ENCODE peak calls at places on chromosomes 7 and 10, in eight cellular contexts. H, F, N, B, T, M, Z and V are unnamed samples.

GRCh38 chr7:43868181-43868580 is 1.1 kb downstream of the MRPS24 start:
- DNase-seq in H (no peak), F (no peak), N (no peak), B (no peak), T (no peak), M (no peak), Z (no peak), V (no peak)

GRCh38 chr7:1705339-1705738 is 35.3 kb downstream of the ELFN1 start:
- DNase-seq in H (no peak), F (no peak), N (no peak), B (no peak), T (no peak), M (no peak), Z (no peak), V (no peak)

GRCh38 chr10:97570146-97570788 is 2.3 kb upstream of the ANKRD2 start:
- DNase-seq in H (no peak), F (no peak), N (no peak), B (no peak), T (no peak), M (no peak), Z (no peak), V (no peak)

GRCh38 chr7:16883918-16884317 is 2.1 kb upstream of the AGR3 start:
- DNase-seq in H (no peak), F (no peak), N (no peak), B (peak), T (no peak), M (no peak), Z (no peak), V (no peak)

GRCh38 chr7:590731-591551 is 71.3 kb upstream of the PDGFA start:
- DNase-seq in H (no peak), F (no peak), N (no peak), B (no peak), T (no peak), M (no peak), Z (no peak), V (no peak)

GRCh38 chr7:112453505-112454171 is 3.4 kb downstream of the IFRD1 start:
- DNase-seq in H (no peak), F (no peak), N (peak), B (no peak), T (no peak), M (no peak), Z (no peak), V (no peak)

GRCh38 chr10:29795856-29796255 is 161.1 kb upstream of the SVIL start:
- DNase-seq in H (no peak), F (no peak), N (peak), B (no peak), T (no peak), M (no peak), Z (no peak), V (no peak)

GRCh38 chr7:97174308-97174707 is 56.8 kb downstream of the SDHAF3 start:
- DNase-seq in H (no peak), F (no peak), N (peak), B (no peak), T (no peak), M (no peak), Z (no peak), V (no peak)

GRCh38 chr10:78950656-78951587 is 117.8 kb upstream of the ZMIZ1 start:
- DNase-seq in H (no peak), F (no peak), N (no peak), B (no peak), T (no peak), M (no peak), Z (no peak), V (no peak)

GRCh38 chr10:101631821-101632475 is 43.8 kb downstream of the DPCD start:
- DNase-seq in H (no peak), F (no peak), N (no peak), B (no peak), T (no peak), M (no peak), Z (no peak), V (no peak)

GRCh38 chr10:3785849-3786290 is 861 bp upstream of the KLF6 start:
- DNase-seq in H (no peak), F (peak), N (peak), B (peak), T (no peak), M (peak), Z (peak), V (no peak)

GRCh38 chr7:159065151-159065550 is 79.5 kb downstream of the VIPR2 start:
- DNase-seq in H (no peak), F (no peak), N (no peak), B (no peak), T (no peak), M (no peak), Z (no peak), V (no peak)

GRCh38 chr7:142718314-142718713 is 31.0 kb upstream of the PRSS1 start:
- DNase-seq in H (no peak), F (no peak), N (no peak), B (no peak), T (no peak), M (no peak), Z (no peak), V (no peak)

GRCh38 chr7:151117565-151117964 is 31.3 kb downstream of the AGAP3 start:
- DNase-seq in H (peak), F (no peak), N (no peak), B (no peak), T (no peak), M (no peak), Z (no peak), V (no peak)

GRCh38 chr10:91298224-91298862 is 77.9 kb downstream of the PCGF5 start:
- DNase-seq in H (peak), F (peak), N (peak), B (peak), T (peak), M (peak), Z (peak), V (peak)

GRCh38 chr7:28105234-28105633 is 75.4 kb downstream of the JAZF1 start:
- DNase-seq in H (no peak), F (no peak), N (no peak), B (no peak), T (no peak), M (no peak), Z (no peak), V (no peak)

GRCh38 chr10:112789248-112789647 is 160.8 kb upstream of the TCF7L2 start:
- DNase-seq in H (no peak), F (no peak), N (peak), B (no peak), T (no peak), M (no peak), Z (no peak), V (no peak)

GRCh38 chr7:55657654-55658053 is 85.4 kb upstream of the VOPP1 start:
- DNase-seq in H (no peak), F (no peak), N (no peak), B (no peak), T (no peak), M (no peak), Z (no peak), V (no peak)

GRCh38 chr10:31606841-31607240 is 287.8 kb downstream of the ZEB1 start:
- DNase-seq in H (no peak), F (no peak), N (no peak), B (no peak), T (no peak), M (no peak), Z (no peak), V (no peak)

GRCh38 chr7:2939193-2939885 is 95.2 kb upstream of the GNA12 start:
- DNase-seq in H (no peak), F (no peak), N (peak), B (no peak), T (no peak), M (no peak), Z (no peak), V (no peak)

GRCh38 chr10:67669978-67670377 is 26.0 kb downstream of the CTNNA3 start:
- DNase-seq in H (no peak), F (no peak), N (no peak), B (no peak), T (no peak), M (no peak), Z (no peak), V (no peak)

GRCh38 chr10:66678521-66678920 is 247.3 kb upstream of the LRRTM3 start:
- DNase-seq in H (no peak), F (no peak), N (no peak), B (no peak), T (no peak), M (no peak), Z (no peak), V (no peak)

GRCh38 chr7:78020131-78020873 is 221.7 kb downstream of the PHTF2 start:
- DNase-seq in H (peak), F (peak), N (peak), B (peak), T (peak), M (peak), Z (peak), V (peak)

GRCh38 chr7:128872394-128872824 is 9.8 kb downstream of the ATP6V1F start:
- DNase-seq in H (no peak), F (no peak), N (no peak), B (no peak), T (no peak), M (no peak), Z (no peak), V (peak)

DNA sequence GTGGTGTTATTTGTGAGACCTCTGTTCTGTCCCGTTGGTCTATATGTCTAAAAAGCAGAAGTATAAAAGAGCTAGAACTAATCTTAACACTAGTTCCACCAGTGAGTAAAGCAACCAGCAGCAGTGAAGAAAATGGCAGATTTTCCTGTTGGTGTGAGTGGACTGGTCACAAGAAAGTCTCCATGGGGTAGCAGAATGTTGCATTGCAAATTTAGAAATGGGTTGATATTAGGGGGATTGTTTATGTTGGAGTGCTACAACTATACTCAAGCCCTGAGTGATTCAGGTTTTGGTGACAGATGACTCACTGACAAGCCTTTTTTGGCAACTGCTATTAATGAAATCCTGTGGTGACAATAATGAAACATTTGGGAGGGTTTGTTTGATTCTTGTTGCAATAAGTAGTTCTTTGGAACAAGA is 5.6 kb downstream of the AVL9 start:
- DNase-seq in H (no peak), F (no peak), N (peak), B (peak), T (no peak), M (no peak), Z (no peak), V (no peak)
- H3K27ac ChIP-seq in H (no peak), F (no peak), N (peak), B (peak), T (peak), M (no peak), Z (no peak), V (peak)

DNA sequence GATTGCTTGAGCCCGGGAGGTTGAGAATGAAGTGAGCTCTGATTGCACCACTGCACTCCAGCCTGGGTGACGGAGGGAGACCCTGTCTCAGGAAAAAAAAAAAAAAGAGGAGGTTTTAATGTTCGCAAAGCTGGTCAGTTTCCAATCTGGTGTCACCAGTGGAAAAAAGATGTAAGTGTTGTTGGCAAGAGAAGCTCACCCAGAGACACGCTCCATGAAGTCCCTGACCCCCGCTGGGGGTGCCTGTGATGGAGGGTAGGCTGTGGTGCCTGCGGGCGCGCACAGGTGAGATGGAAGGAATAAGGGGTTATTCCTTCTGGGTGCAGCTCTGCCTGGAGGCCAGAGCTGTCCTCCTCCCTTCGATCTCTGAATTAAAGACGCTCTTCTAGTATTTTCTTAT is 122.7 kb downstream of the CUX1 start:
- DNase-seq in H (no peak), F (no peak), N (no peak), B (no peak), T (no peak), M (no peak), Z (no peak), V (no peak)
- H3K27ac ChIP-seq in H (no peak), F (no peak), N (no peak), B (peak), T (peak), M (no peak), Z (no peak), V (peak)

GRCh38 chr7:73556208-73557107 is 1.0 kb downstream of the BCL7B start:
- DNase-seq in H (no peak), F (no peak), N (peak), B (no peak), T (no peak), M (no peak), Z (no peak), V (no peak)

GRCh38 chr7:73557108-73557396 is 438 bp downstream of the BCL7B start:
- DNase-seq in H (peak), F (peak), N (peak), B (peak), T (peak), M (peak), Z (peak), V (peak)

GRCh38 chr7:73557397-73558257 is at the start of gene BCL7B:
- DNase-seq in H (peak), F (peak), N (peak), B (peak), T (peak), M (peak), Z (peak), V (peak)

GRCh38 chr7:73560035-73560835 is 2.7 kb upstream of the BCL7B start:
- DNase-seq in H (no peak), F (no peak), N (peak), B (no peak), T (no peak), M (no peak), Z (peak), V (peak)

GRCh38 chr7:73555411-73555982 is 2.0 kb downstream of the BCL7B start:
- DNase-seq in H (no peak), F (no peak), N (peak), B (no peak), T (no peak), M (no peak), Z (no peak), V (no peak)
- H3K27ac ChIP-seq in H (peak), F (no peak), N (peak), B (no peak), T (no peak), M (no peak), Z (no peak), V (peak)

DNA sequence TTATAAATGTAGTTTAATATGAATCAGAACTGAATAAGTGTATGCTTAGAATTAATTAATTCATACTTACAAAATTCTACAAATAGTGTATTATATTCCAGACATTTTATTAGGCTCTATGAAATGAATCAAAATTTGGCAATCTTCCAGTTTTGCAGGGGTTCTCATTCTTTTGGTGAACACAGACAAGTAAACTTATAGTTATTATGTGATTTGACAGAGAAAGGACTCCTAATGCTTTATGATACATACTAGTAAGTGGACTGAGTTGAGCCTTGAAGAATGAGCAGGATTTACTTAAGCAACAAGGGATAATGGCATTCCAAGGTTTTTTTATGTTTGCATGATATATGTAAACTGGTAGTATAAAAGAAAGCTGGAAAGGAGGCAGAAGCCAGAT is 145.7 kb upstream of the FERD3L start:
- DNase-seq in H (no peak), F (no peak), N (no peak), B (no peak), T (no peak), M (no peak), Z (no peak), V (no peak)
- H3K27ac ChIP-seq in H (no peak), F (no peak), N (no peak), B (no peak), T (no peak), M (no peak), Z (no peak), V (no peak)

GRCh38 chr10:21531164-21531563 is 2.9 kb upstream of the MLLT10 start:
- DNase-seq in H (no peak), F (no peak), N (peak), B (no peak), T (no peak), M (no peak), Z (no peak), V (no peak)

GRCh38 chr10:21535494-21535818 is 1.4 kb downstream of the MLLT10 start:
- DNase-seq in H (no peak), F (no peak), N (peak), B (no peak), T (no peak), M (no peak), Z (no peak), V (no peak)

GRCh38 chr10:21532694-21533576 is 1.1 kb upstream of the MLLT10 start:
- DNase-seq in H (no peak), F (no peak), N (no peak), B (no peak), T (no peak), M (no peak), Z (no peak), V (no peak)

GRCh38 chr10:21534611-21535493 is 820 bp downstream of the MLLT10 start:
- DNase-seq in H (no peak), F (no peak), N (peak), B (peak), T (peak), M (peak), Z (peak), V (peak)

DNA sequence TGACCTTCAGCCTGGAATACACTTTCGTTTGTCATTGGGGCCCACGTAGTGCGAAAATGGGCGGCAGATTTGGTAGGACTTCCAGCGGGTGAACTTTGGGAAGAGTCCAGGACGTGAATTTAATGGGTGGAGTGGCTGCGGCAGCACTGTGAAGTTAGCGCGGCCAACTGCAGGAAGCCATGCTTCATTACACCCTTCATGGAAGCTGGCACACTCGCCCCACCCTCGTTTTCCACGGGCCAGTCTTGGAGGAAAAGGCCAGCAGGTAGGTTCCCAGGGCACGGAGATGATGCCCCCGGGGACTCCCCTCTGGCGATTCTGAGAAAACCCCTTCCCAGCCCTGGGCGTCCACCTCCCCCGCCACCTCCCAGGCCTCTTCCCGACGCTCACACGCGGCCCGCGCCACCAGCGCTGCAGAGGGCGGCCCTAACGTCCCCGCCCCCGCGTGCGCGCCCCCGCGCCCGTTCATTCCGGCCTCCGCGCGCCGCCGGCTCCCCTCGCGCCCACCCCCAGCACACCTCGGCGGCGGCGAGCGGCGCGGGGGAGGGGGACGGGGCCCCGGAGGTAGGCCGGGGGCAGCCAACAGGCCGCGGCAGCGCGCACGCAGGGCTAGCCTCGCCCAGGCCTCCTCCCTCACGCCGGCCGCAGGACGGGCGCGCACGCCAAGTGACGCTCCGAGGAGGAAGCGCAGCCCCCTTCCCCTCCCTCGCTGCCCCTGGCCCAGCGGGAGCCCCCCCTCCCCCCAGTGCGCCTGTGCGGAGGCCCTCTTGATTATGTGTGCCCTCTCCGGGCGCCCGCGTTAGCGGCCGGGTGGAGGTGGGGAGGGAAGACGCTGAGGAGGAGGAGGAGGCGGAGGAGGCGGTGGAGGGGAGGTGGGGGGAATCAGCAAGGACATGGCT is at the start of gene MLLT10:
- DNase-seq in H (peak), F (peak), N (peak), B (peak), T (peak), M (peak), Z (peak), V (peak)
- H3K27ac ChIP-seq in H (peak), F (peak), N (peak), B (peak), T (peak), M (peak), Z (peak), V (peak)

DNA sequence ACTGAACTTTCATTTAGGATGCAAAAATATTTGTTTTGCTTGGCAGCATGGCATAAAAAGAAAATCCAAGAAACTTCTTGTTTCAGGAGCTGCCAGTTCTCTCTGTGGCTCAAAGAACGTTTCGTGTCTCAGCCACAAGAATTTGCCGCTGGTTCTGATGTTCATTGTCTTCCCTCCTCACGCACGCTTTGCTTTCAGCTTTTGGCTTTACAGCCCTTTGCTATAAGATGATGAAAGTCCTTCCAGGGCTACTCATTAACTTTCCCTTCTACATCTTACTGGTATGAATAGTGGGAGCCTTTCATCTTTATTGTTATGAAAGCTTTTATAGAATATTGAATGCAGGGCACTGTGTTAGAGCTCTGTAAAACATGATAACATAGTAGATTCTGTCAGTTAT is 124.7 kb downstream of the BICC1 start:
- DNase-seq in H (no peak), F (no peak), N (peak), B (no peak), T (no peak), M (no peak), Z (peak), V (no peak)
- H3K27ac ChIP-seq in H (no peak), F (no peak), N (peak), B (no peak), T (no peak), M (no peak), Z (no peak), V (no peak)

GRCh38 chr10:71319042-71319799 is at the start of gene SLC29A3:
- DNase-seq in H (peak), F (peak), N (peak), B (peak), T (peak), M (peak), Z (peak), V (peak)

GRCh38 chr10:71316786-71317160 is 2.3 kb upstream of the SLC29A3 start:
- DNase-seq in H (no peak), F (no peak), N (no peak), B (no peak), T (no peak), M (no peak), Z (no peak), V (no peak)

GRCh38 chr10:71321386-71321785 is 2.3 kb downstream of the SLC29A3 start:
- DNase-seq in H (no peak), F (no peak), N (no peak), B (no peak), T (no peak), M (no peak), Z (no peak), V (no peak)

GRCh38 chr10:71320592-71320991 is 1.5 kb downstream of the SLC29A3 start:
- DNase-seq in H (no peak), F (no peak), N (no peak), B (no peak), T (no peak), M (no peak), Z (no peak), V (no peak)

GRCh38 chr10:71319800-71320392 is 837 bp downstream of the SLC29A3 start:
- DNase-seq in H (no peak), F (no peak), N (no peak), B (no peak), T (no peak), M (no peak), Z (no peak), V (no peak)
- H3K27ac ChIP-seq in H (peak), F (peak), N (no peak), B (no peak), T (no peak), M (peak), Z (peak), V (no peak)